ENCODE peak calls at places on chromosomes 7 and 10, in six cellular contexts. T is body of pancreas, G is A549, H is esophagus muscularis mucosa, X is H9, U is cardiac muscle cell. K is an unnamed sample.

GRCh38 chr10:31660301-31660700 is 268.3 kb downstream of the ARHGAP12 start:
- DNase-seq in G (no peak), X (no peak), T (no peak), H (no peak), U (no peak), K (no peak)

GRCh38 chr10:58513189-58514101 is 773 bp downstream of the BICC1 start:
- DNase-seq in U (peak), T (peak), X (peak), G (peak), H (peak), K (no peak)

GRCh38 chr7:112986256-112987031 is 100.2 kb downstream of the GPR85 start:
- DNase-seq in G (no peak), T (no peak), U (no peak), X (no peak), H (no peak), K (no peak)

GRCh38 chr7:80634505-80634904 is 3.9 kb upstream of the CD36 start:
- DNase-seq in G (no peak), T (no peak), H (no peak), X (no peak), U (no peak), K (no peak)

GRCh38 chr7:69076566-69076965 is 521.7 kb upstream of the AUTS2 start:
- DNase-seq in X (no peak), H (no peak), G (no peak), T (no peak), U (no peak), K (no peak)

GRCh38 chr10:120314426-120314825 is 142.6 kb upstream of the PLPP4 start:
- DNase-seq in U (no peak), T (no peak), G (no peak), H (no peak), X (no peak), K (no peak)

GRCh38 chr7:133770863-133771492 is 356.2 kb upstream of the LRGUK start:
- DNase-seq in X (no peak), H (no peak), U (no peak), T (no peak), G (no peak), K (no peak)

GRCh38 chr7:140677496-140677895 is 4.8 kb downstream of the ADCK2 start:
- DNase-seq in G (no peak), T (no peak), U (no peak), H (no peak), X (no peak), K (no peak)

GRCh38 chr7:130369831-130370230 is 10.5 kb upstream of the CPA1 start:
- DNase-seq in U (no peak), T (no peak), G (no peak), X (no peak), H (no peak), K (no peak)

GRCh38 chr7:13179011-13179574 is 491.7 kb downstream of the ARL4A start:
- DNase-seq in H (no peak), X (no peak), T (no peak), G (no peak), U (peak), K (peak)

GRCh38 chr7:159065151-159065550 is 79.5 kb downstream of the VIPR2 start:
- DNase-seq in T (no peak), G (no peak), U (no peak), X (no peak), H (peak), K (no peak)

GRCh38 chr7:135197343-135197742 is 14.0 kb downstream of the WDR91 start:
- DNase-seq in X (no peak), H (no peak), G (no peak), T (no peak), U (no peak), K (no peak)

GRCh38 chr10:77284797-77285196 is 352.8 kb downstream of the KCNMA1 start:
- DNase-seq in G (no peak), T (no peak), H (no peak), U (no peak), X (no peak), K (no peak)

GRCh38 chr7:41189866-41190265 is 513.0 kb downstream of the INHBA start:
- DNase-seq in X (no peak), H (no peak), G (peak), U (no peak), T (no peak), K (no peak)
- H3K27ac ChIP-seq in X (no peak), H (no peak), G (peak), U (no peak), T (no peak), K (no peak)

DNA sequence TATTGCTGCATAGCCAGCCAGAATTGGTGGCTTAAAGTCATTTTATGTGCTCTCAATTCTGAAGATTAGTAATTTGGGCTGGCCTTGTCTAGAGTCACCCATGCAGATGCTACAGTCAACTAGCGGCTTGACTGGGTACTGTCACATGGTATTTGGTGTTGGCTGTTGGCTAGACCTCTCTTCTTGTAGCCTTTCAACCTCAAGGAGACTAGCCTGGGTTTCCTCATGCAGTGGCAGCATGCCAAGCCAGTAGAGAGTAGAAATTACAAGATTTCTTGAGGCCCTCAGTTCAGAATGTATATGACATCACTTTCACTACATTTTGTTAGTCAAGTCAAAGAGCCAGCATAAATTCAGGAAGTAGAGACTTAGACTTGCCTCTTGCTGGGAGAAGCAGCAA is 3.7 kb upstream of the ZNF800 start:
- DNase-seq in H (no peak), X (peak), G (peak), U (no peak), T (peak), K (peak)
- TF ChIP-seq CTCF in H (no peak), X (peak), G (no peak), U (no peak), T (no peak), K (no peak)

GRCh38 chr7:137619181-137619580 is 227.6 kb downstream of the DGKI start:
- DNase-seq in X (no peak), G (no peak), U (no peak), T (no peak), H (no peak), K (no peak)
- H3K27ac ChIP-seq in X (no peak), G (no peak), U (no peak), T (no peak), H (no peak), K (no peak)

GRCh38 chr7:40482794-40483374 is 348.1 kb downstream of the SUGCT start:
- DNase-seq in G (no peak), H (no peak), X (no peak), T (no peak), U (no peak), K (no peak)

GRCh38 chr7:40483630-40484029 is 348.8 kb downstream of the SUGCT start:
- DNase-seq in X (no peak), T (no peak), U (no peak), H (no peak), G (peak), K (no peak)
- TF ChIP-seq CTCF in X (no peak), T (no peak), U (peak), H (no peak), G (no peak), K (peak)

GRCh38 chr10:132548869-132549268 is 11.3 kb downstream of the INPP5A start:
- DNase-seq in G (no peak), X (no peak), T (no peak), U (no peak), H (no peak), K (no peak)

GRCh38 chr10:132549416-132549815 is 11.8 kb downstream of the INPP5A start:
- DNase-seq in G (no peak), H (no peak), X (no peak), U (no peak), T (no peak), K (no peak)

GRCh38 chr10:132551093-132551807 is 13.7 kb downstream of the INPP5A start:
- DNase-seq in T (no peak), U (no peak), G (no peak), H (no peak), X (no peak), K (no peak)

GRCh38 chr10:132551808-132552130 is 14.2 kb downstream of the INPP5A start:
- DNase-seq in H (no peak), U (no peak), T (no peak), X (no peak), G (no peak), K (no peak)

GRCh38 chr10:132550366-132551092 is 12.9 kb downstream of the INPP5A start:
- DNase-seq in H (no peak), U (no peak), G (no peak), X (peak), T (no peak), K (no peak)
- H3K27ac ChIP-seq in H (no peak), U (no peak), G (no peak), X (no peak), T (no peak), K (no peak)